ENCODE peak calls at places on chromosomes 4 and X, in seven cellular contexts. S is tibial nerve, N is sigmoid colon, M is ovary, T is stomach, F is transverse colon, J is H1. C is an unnamed sample.
A peak's percentile ranks its signal among the peaks of the same experiment; 100 is the strongest.

GRCh38 chr4:150126880-150127236 is 48.6 kb downstream of the DCLK2 start:
- DNase-seq in S (no peak), N (no peak), M (no peak), T (no peak), F (no peak), J (no peak), C (no peak)

GRCh38 chrX:15714529-15714928 is 23.5 kb upstream of the CA5B start:
- DNase-seq in S (no peak), N (no peak), M (no peak), T (no peak), F (no peak), J (no peak), C (no peak)

GRCh38 chr4:27568236-27568951 is 707.8 kb downstream of the STIM2 start:
- DNase-seq in S (no peak), N (no peak), M (no peak), T (no peak), F (no peak), J (no peak), C (peak; percentile 42)

GRCh38 chrX:124488412-124489161 is 142.2 kb downstream of the SH2D1A start:
- DNase-seq in S (no peak), N (no peak), M (no peak), T (no peak), F (no peak), J (no peak), C (no peak)

GRCh38 chrX:55253528-55253927 is 11.2 kb downstream of the PAGE3 start:
- DNase-seq in S (no peak), N (no peak), M (no peak), T (no peak), F (no peak), J (no peak), C (no peak)

GRCh38 chr4:185282968-185283367 is 73.6 kb downstream of the SNX25 start:
- DNase-seq in S (no peak), N (no peak), M (no peak), T (no peak), F (no peak), J (no peak), C (no peak)

GRCh38 chr4:79514637-79515320 is 106.8 kb upstream of the GK2 start:
- DNase-seq in S (no peak), N (no peak), M (no peak), T (no peak), F (no peak), J (no peak), C (no peak)

GRCh38 chrX:83008415-83008814 is 499.7 kb upstream of the POU3F4 start:
- DNase-seq in S (no peak), N (no peak), M (no peak), T (no peak), F (no peak), J (no peak), C (no peak)

GRCh38 chrX:38806054-38806389 is 4.8 kb downstream of the MID1IP1 start:
- DNase-seq in S (no peak), N (no peak), M (peak; percentile 19), T (no peak), F (no peak), J (no peak), C (no peak)

GRCh38 chrX:2559124-2559523 is 58.3 kb upstream of the DHRSX start:
- DNase-seq in S (no peak), N (no peak), M (no peak), T (no peak), F (no peak), J (no peak), C (no peak)

GRCh38 chr4:1445716-1446445 is 39.6 kb upstream of the NKX1-1 start:
- DNase-seq in S (no peak), N (peak; percentile 41), M (no peak), T (no peak), F (no peak), J (no peak), C (no peak)

GRCh38 chrX:132532955-132533354 is 44.1 kb upstream of the MBNL3 start:
- DNase-seq in S (no peak), N (no peak), M (no peak), T (no peak), F (no peak), J (no peak), C (no peak)

GRCh38 chr4:77783881-77784280 is 35.3 kb downstream of the CNOT6L start:
- DNase-seq in S (no peak), N (no peak), M (no peak), T (no peak), F (no peak), J (no peak), C (no peak)

GRCh38 chr4:46931981-46932380 is 22.9 kb upstream of the COX7B2 start:
- DNase-seq in S (peak; percentile 6), N (no peak), M (no peak), T (no peak), F (peak; percentile 10), J (no peak), C (peak; percentile 24)

GRCh38 chr4:99540287-99540939 is 23.4 kb downstream of the TRMT10A start:
- DNase-seq in S (no peak), N (no peak), M (no peak), T (no peak), F (no peak), J (no peak), C (no peak)

GRCh38 chr4:140081582-140082398 is 72.2 kb downstream of the MAML3 start:
- DNase-seq in S (no peak), N (no peak), M (no peak), T (no peak), F (no peak), J (no peak), C (no peak)

GRCh38 chr4:70239497-70239896 is 2.9 kb upstream of the CSN3 start:
- DNase-seq in S (no peak), N (no peak), M (no peak), T (no peak), F (no peak), J (no peak), C (no peak)

GRCh38 chr4:70240192-70240591 is 2.2 kb upstream of the CSN3 start:
- DNase-seq in S (no peak), N (no peak), M (no peak), T (no peak), F (no peak), J (no peak), C (no peak)

DNA sequence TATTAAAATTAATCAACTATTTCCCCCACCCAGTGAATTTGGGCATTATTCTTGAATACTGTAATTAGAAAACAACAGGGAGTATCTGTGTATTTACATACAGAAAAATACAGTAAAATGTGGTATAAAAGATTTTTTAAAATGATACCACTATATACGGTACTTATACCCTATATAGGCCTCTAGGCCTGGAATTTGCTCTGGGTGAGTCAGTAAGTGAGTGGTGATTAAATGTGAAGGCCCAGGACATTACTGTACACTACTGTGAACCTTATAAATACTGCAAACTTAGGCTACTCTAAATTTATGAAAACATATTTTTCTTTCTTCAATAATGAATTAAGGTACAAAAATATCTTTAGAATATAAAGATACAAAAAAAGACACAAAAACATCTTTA is 6.3 kb upstream of the CSN3 start:
- DNase-seq in S (no peak), N (no peak), M (no peak), T (no peak), F (no peak), J (no peak), C (no peak)
- TF ChIP-seq CTCF in S (no peak), N (no peak), M (no peak), T (no peak), F (no peak), J (no peak), C (no peak)

DNA sequence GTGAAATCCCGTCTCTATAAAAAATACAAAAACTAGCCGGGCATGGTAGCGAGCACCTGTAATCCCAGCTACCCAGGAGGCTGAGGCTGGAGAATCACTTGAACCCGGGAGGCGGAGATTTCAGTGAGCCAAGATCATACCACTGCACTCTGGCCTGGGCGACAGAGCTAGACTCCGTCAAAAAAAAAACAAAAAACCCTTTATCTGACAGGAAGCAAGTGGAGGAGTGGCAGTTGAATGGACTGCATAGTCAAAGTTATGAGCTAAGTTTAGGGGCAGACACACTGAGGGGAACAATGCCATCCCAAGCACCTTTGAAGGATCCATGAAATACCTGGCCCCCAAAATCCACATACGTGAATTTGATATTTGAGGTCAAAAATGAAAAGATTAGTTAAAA is 7.5 kb upstream of the HPGDS start:
- DNase-seq in S (no peak), N (no peak), M (no peak), T (no peak), F (no peak), J (no peak), C (no peak)
- TF ChIP-seq EP300 in S (no peak), N (no peak), M (no peak), T (no peak), F (no peak), J (no peak), C (no peak)

GRCh38 chrX:1360171-1360570 is 23.6 kb downstream of the IL3RA start:
- DNase-seq in S (no peak), N (no peak), M (no peak), T (no peak), F (no peak), J (no peak), C (no peak)

GRCh38 chrX:1358793-1359476 is 22.4 kb downstream of the IL3RA start:
- DNase-seq in S (no peak), N (no peak), M (no peak), T (no peak), F (no peak), J (no peak), C (no peak)

GRCh38 chrX:1359477-1359873 is 22.9 kb downstream of the IL3RA start:
- DNase-seq in S (no peak), N (no peak), M (no peak), T (no peak), F (no peak), J (no peak), C (no peak)

GRCh38 chrX:1355800-1356148 is 19.2 kb downstream of the IL3RA start:
- DNase-seq in S (no peak), N (no peak), M (no peak), T (no peak), F (no peak), J (no peak), C (peak; percentile 8)

DNA sequence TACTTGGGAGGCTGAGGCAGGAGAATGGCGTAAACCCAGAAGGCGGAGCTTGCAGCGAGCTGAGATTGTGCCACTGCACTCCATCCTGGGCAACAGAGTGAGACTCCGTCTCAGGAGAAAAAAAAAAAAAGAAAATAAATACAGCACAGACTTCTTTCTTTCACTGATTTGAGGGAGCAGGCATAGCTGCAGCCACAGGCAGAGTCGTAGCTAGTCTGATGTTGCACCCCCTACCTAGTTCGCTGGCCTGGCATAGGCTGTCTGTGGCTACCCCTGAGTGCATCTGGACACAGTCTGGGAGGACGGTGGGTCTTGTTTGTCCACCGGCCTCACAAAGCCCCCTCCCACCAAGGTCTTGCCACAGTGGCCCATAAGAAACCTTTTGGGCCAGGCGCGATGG is 21.4 kb downstream of the IL3RA start:
- DNase-seq in S (no peak), N (no peak), M (peak; percentile 10), T (no peak), F (no peak), J (no peak), C (no peak)
- TF ChIP-seq POLR2A in S (no peak), N (no peak), M (no peak), T (no peak), F (no peak), J (no peak), C (no peak)

GRCh38 chr4:156111706-156112105 is 158.0 kb upstream of the CTSO start:
- DNase-seq in S (no peak), N (no peak), M (no peak), T (no peak), F (no peak), J (no peak), C (no peak)

GRCh38 chr4:156109943-156110925 is 156.6 kb upstream of the CTSO start:
- DNase-seq in S (no peak), N (peak; percentile 77), M (no peak), T (no peak), F (no peak), J (no peak), C (no peak)

GRCh38 chr4:156118821-156119220 is 165.2 kb upstream of the CTSO start:
- DNase-seq in S (no peak), N (no peak), M (no peak), T (no peak), F (no peak), J (no peak), C (no peak)

GRCh38 chr4:156113138-156113537 is 159.5 kb upstream of the CTSO start:
- DNase-seq in S (no peak), N (no peak), M (no peak), T (no peak), F (no peak), J (no peak), C (no peak)
- TF ChIP-seq CTCF in S (no peak), N (no peak), M (no peak), T (no peak), F (no peak), J (no peak), C (no peak)

C was measured in upper lobe of left lung.